ENCODE peak calls at places on chromosomes 3 and 15, in nine cellular contexts. V is GM19239; T is globus pallidus; Z is neural progenitor cell; B is germinal center; X is nephron progenitor cell; D is Jurkat, Clone E6-1; S is HCT116; K is nucleus accumbens. Y is an unnamed sample.

GRCh38 chr3:69542265-69543079 is 156.6 kb upstream of the FRMD4B start:
- DNase-seq in V (no peak), T (peak), Z (peak), B (no peak), X (peak), D (no peak), S (no peak), K (peak), Y (no peak)

GRCh38 chr3:150410311-150411105 is 2.4 kb downstream of the TSC22D2 start:
- DNase-seq in V (no peak), T (peak), Z (peak), B (peak), X (peak), D (no peak), S (no peak), K (no peak), Y (peak)

GRCh38 chr3:52983336-52983807 is 62.5 kb downstream of the SFMBT1 start:
- DNase-seq in V (peak), T (peak), Z (no peak), B (peak), X (no peak), D (peak), S (no peak), K (no peak), Y (no peak)

GRCh38 chr15:75067123-75067854 is 43.9 kb downstream of the PPCDC start:
- DNase-seq in V (no peak), T (no peak), Z (no peak), B (no peak), X (no peak), D (peak), S (peak), K (no peak), Y (no peak)

GRCh38 chr3:159860727-159861126 is 127.9 kb upstream of the IL12A start:
- DNase-seq in V (no peak), T (no peak), Z (no peak), B (no peak), X (no peak), D (no peak), S (no peak), K (no peak), Y (no peak)

GRCh38 chr15:88657326-88658069 is 18.7 kb downstream of the ISG20 start:
- DNase-seq in V (no peak), T (no peak), Z (peak), B (no peak), X (peak), D (no peak), S (peak), K (no peak), Y (peak)

GRCh38 chr15:72592103-72592502 is 62.4 kb upstream of the GOLGA6B start:
- DNase-seq in V (no peak), T (no peak), Z (no peak), B (no peak), X (no peak), D (no peak), S (no peak), K (no peak), Y (no peak)

GRCh38 chr15:68305420-68305871 is 27.9 kb downstream of the FEM1B start:
- DNase-seq in V (no peak), T (no peak), Z (no peak), B (no peak), X (no peak), D (no peak), S (no peak), K (no peak), Y (no peak)

GRCh38 chr15:40878785-40879184 is 4.8 kb upstream of the RHOV start:
- DNase-seq in V (no peak), T (no peak), Z (no peak), B (no peak), X (no peak), D (no peak), S (no peak), K (no peak), Y (no peak)

Y was measured in GM03348.